ENCODE peak calls at places on chromosomes 12 and 14, in four cellular contexts. One of them, this sample, is unnamed.

GRCh38 chr14:97179573-97179972 is 382.4 kb downstream of the VRK1 start:
- DNase-seq in iris pigment epithelial cell: no peak
- DNase-seq in WTC11: no peak
- DNase-seq in H54: no peak
- DNase-seq in this sample: no peak

GRCh38 chr12:66061076-66061475 is 69.5 kb downstream of the LLPH start:
- DNase-seq in iris pigment epithelial cell: no peak
- DNase-seq in H54: no peak
- DNase-seq in WTC11: no peak
- DNase-seq in this sample: no peak

GRCh38 chr12:121657305-121658008 is 12.0 kb downstream of the MORN3 start:
- DNase-seq in H54: no peak
- DNase-seq in iris pigment epithelial cell: peak; percentile 29
- DNase-seq in WTC11: no peak
- DNase-seq in this sample: no peak

GRCh38 chr12:91326043-91327027 is 143.7 kb upstream of the DCN start:
- DNase-seq in H54: peak; percentile 3
- DNase-seq in iris pigment epithelial cell: peak; percentile 62
- DNase-seq in WTC11: peak; percentile 21
- DNase-seq in this sample: peak; percentile 24

GRCh38 chr14:54275997-54276396 is 120.8 kb upstream of the CDKN3 start:
- DNase-seq in H54: no peak
- DNase-seq in WTC11: no peak
- DNase-seq in iris pigment epithelial cell: no peak
- DNase-seq in this sample: no peak

GRCh38 chr12:75641031-75641780 is 129.8 kb upstream of the KRR1 start:
- DNase-seq in iris pigment epithelial cell: peak; percentile 98
- DNase-seq in H54: peak; percentile 27
- DNase-seq in WTC11: no peak
- DNase-seq in this sample: peak; percentile 70

GRCh38 chr14:105941226-105942166 is 415.1 kb downstream of the TMEM121 start:
- DNase-seq in WTC11: no peak
- DNase-seq in iris pigment epithelial cell: no peak
- DNase-seq in H54: no peak
- DNase-seq in this sample: no peak

GRCh38 chr14:103512701-103513611 is 9.7 kb downstream of the CKB start:
- DNase-seq in WTC11: no peak
- DNase-seq in iris pigment epithelial cell: peak; percentile 51
- DNase-seq in H54: no peak
- DNase-seq in this sample: no peak

GRCh38 chr14:63375772-63376171 is 57.0 kb upstream of the GPHB5 start:
- DNase-seq in WTC11: no peak
- DNase-seq in H54: no peak
- DNase-seq in iris pigment epithelial cell: peak; percentile 63
- DNase-seq in this sample: no peak

GRCh38 chr14:94750371-94750770 is 19.5 kb downstream of the GSC start:
- DNase-seq in H54: no peak
- DNase-seq in iris pigment epithelial cell: no peak
- DNase-seq in WTC11: no peak
- DNase-seq in this sample: no peak

GRCh38 chr14:31291210-31291609 is 83.6 kb upstream of the HECTD1 start:
- DNase-seq in iris pigment epithelial cell: peak; percentile 55
- DNase-seq in WTC11: no peak
- DNase-seq in H54: no peak
- DNase-seq in this sample: no peak

GRCh38 chr12:7751394-7751793 is 4.2 kb upstream of the CLEC4C start:
- DNase-seq in WTC11: no peak
- DNase-seq in iris pigment epithelial cell: no peak
- DNase-seq in H54: no peak
- DNase-seq in this sample: no peak

This sample was measured in GM10248.